ENCODE peak calls at places on chromosomes 4 and X, in seven cellular contexts. O is upper lobe of right lung; Q is stimulated activated CD4-positive, alpha-beta T cell treated with anti-CD3 and anti-CD28 coated beads, Interleukin-4, amount 100 ng/mL, for 1 hour; Z is heart right ventricle; P is anterior cingulate cortex; S is Right ventricle myocardium superior; Y is AG10803. I is an unnamed sample.

GRCh38 chr4:169225812-169226211 is 44.9 kb downstream of the SH3RF1 start:
- DNase-seq in O (no peak), Q (no peak), Z (no peak), P (no peak), S (no peak), Y (no peak), I (no peak)

GRCh38 chrX:17842769-17843525 is 18.2 kb downstream of the RAI2 start:
- DNase-seq in O (no peak), Q (no peak), Z (no peak), P (no peak), S (no peak), Y (no peak), I (no peak)

GRCh38 chr4:183670251-183670650 is 11.2 kb downstream of the TRAPPC11 start:
- DNase-seq in O (no peak), Q (no peak), Z (no peak), P (no peak), S (no peak), Y (no peak), I (no peak)

GRCh38 chr4:45662996-45663395 is 460.9 kb downstream of the GABRG1 start:
- DNase-seq in O (no peak), Q (no peak), Z (peak; percentile 68), P (peak; percentile 1), S (peak; percentile 51), Y (peak; percentile 16), I (no peak)

GRCh38 chr4:2811830-2812599 is 19.1 kb downstream of the SH3BP2 start:
- DNase-seq in O (peak; percentile 90), Q (peak; percentile 55), Z (peak; percentile 70), P (peak; percentile 20), S (peak; percentile 90), Y (peak; percentile 55), I (peak; percentile 88)

GRCh38 chr4:107689912-107690587 is 30.0 kb downstream of the PAPSS1 start:
- DNase-seq in O (no peak), Q (no peak), Z (no peak), P (no peak), S (no peak), Y (peak; percentile 67), I (peak; percentile 41)

GRCh38 chr4:14652522-14652921 is 349.8 kb upstream of the CPEB2 start:
- DNase-seq in O (no peak), Q (no peak), Z (no peak), P (no peak), S (no peak), Y (no peak), I (no peak)

GRCh38 chrX:155068165-155068564 is 2.8 kb downstream of the CMC4 start:
- DNase-seq in O (no peak), Q (no peak), Z (no peak), P (no peak), S (no peak), Y (peak; percentile 45), I (peak; percentile 46)

GRCh38 chr4:73593631-73594241 is 26.5 kb downstream of the RASSF6 start:
- DNase-seq in O (no peak), Q (no peak), Z (no peak), P (no peak), S (no peak), Y (peak; percentile 16), I (no peak)

GRCh38 chrX:45712067-45712466 is 511.4 kb upstream of the DIPK2B start:
- DNase-seq in O (no peak), Q (no peak), Z (no peak), P (no peak), S (no peak), Y (peak; percentile 80), I (no peak)

GRCh38 chr4:54041100-54041499 is 23.3 kb downstream of the CHIC2 start:
- DNase-seq in O (no peak), Q (no peak), Z (no peak), P (no peak), S (no peak), Y (no peak), I (no peak)

GRCh38 chr4:132297346-132297745 is 851.7 kb upstream of the PCDH10 start:
- DNase-seq in O (no peak), Q (no peak), Z (no peak), P (no peak), S (no peak), Y (no peak), I (no peak)

GRCh38 chrX:140318306-140318705 is 186.6 kb downstream of the SOX3 start:
- DNase-seq in O (no peak), Q (no peak), Z (no peak), P (no peak), S (no peak), Y (peak; percentile 63), I (no peak)

GRCh38 chr4:77047037-77047436 is 28.8 kb downstream of the CCNI start:
- DNase-seq in O (no peak), Q (no peak), Z (no peak), P (no peak), S (no peak), Y (no peak), I (no peak)

GRCh38 chrX:113400193-113400704 is 559.6 kb upstream of the AMOT start:
- DNase-seq in O (no peak), Q (no peak), Z (no peak), P (no peak), S (no peak), Y (peak; percentile 18), I (no peak)

GRCh38 chr4:8641931-8642650 is 49.5 kb downstream of the CPZ start:
- DNase-seq in O (peak; percentile 52), Q (no peak), Z (no peak), P (no peak), S (no peak), Y (no peak), I (no peak)

GRCh38 chrX:154354516-154354915 is 19.9 kb downstream of the FLNA start:
- DNase-seq in O (peak; percentile 33), Q (no peak), Z (no peak), P (no peak), S (peak; percentile 13), Y (no peak), I (no peak)

GRCh38 chr4:186092296-186092695 is 12.2 kb upstream of the FAM149A start:
- DNase-seq in O (no peak), Q (no peak), Z (no peak), P (no peak), S (no peak), Y (no peak), I (no peak)

GRCh38 chr4:184511156-184511555 is 36.8 kb upstream of the IRF2 start:
- DNase-seq in O (no peak), Q (no peak), Z (no peak), P (no peak), S (no peak), Y (no peak), I (no peak)

GRCh38 chr4:106289737-106290136 is 26.3 kb downstream of the TBCK start:
- DNase-seq in O (no peak), Q (no peak), Z (no peak), P (no peak), S (no peak), Y (no peak), I (no peak)

GRCh38 chrX:1164322-1165288 is 47.8 kb downstream of the CRLF2 start:
- DNase-seq in O (peak; percentile 39), Q (no peak), Z (no peak), P (no peak), S (no peak), Y (no peak), I (peak; percentile 11)

GRCh38 chr4:74319506-74319905 is 11.2 kb downstream of the EPGN start:
- DNase-seq in O (no peak), Q (no peak), Z (no peak), P (no peak), S (no peak), Y (no peak), I (no peak)

GRCh38 chr4:140237616-140238352 is 83.8 kb upstream of the MAML3 start:
- DNase-seq in O (peak; percentile 80), Q (no peak), Z (peak; percentile 72), P (peak; percentile 59), S (peak; percentile 91), Y (peak; percentile 99), I (peak; percentile 79)

GRCh38 chr4:129117705-129118104 is 21.8 kb downstream of the C4orf33 start:
- DNase-seq in O (no peak), Q (no peak), Z (no peak), P (no peak), S (no peak), Y (no peak), I (no peak)

GRCh38 chr4:83618991-83619390 is 83.1 kb downstream of the GPAT3 start:
- DNase-seq in O (no peak), Q (no peak), Z (peak; percentile 20), P (no peak), S (no peak), Y (peak; percentile 37), I (no peak)

GRCh38 chrX:87805829-87806490 is 288.4 kb downstream of the KLHL4 start:
- DNase-seq in O (no peak), Q (no peak), Z (peak; percentile 3), P (no peak), S (no peak), Y (no peak), I (no peak)

GRCh38 chr4:113382704-113383103 is 333.3 kb downstream of the ANK2 start:
- DNase-seq in O (no peak), Q (no peak), Z (no peak), P (no peak), S (no peak), Y (peak; percentile 66), I (no peak)

GRCh38 chr4:128601992-128602695 is 207.4 kb upstream of the JADE1 start:
- DNase-seq in O (no peak), Q (no peak), Z (no peak), P (peak; percentile 2), S (peak; percentile 67), Y (peak; percentile 37), I (no peak)

GRCh38 chr4:56871357-56871993 is 36.2 kb upstream of the REST start:
- DNase-seq in O (no peak), Q (no peak), Z (no peak), P (no peak), S (no peak), Y (peak; percentile 43), I (no peak)

GRCh38 chr4:151035321-151035720 is 20.2 kb upstream of the LRBA start:
- DNase-seq in O (no peak), Q (no peak), Z (no peak), P (no peak), S (no peak), Y (no peak), I (no peak)

GRCh38 chrX:140712413-140713173 is 3.0 kb downstream of the LINC00632 start:
- DNase-seq in O (peak; percentile 78), Q (no peak), Z (peak; percentile 58), P (peak; percentile 59), S (peak; percentile 72), Y (peak; percentile 34), I (peak; percentile 11)

GRCh38 chr4:118834960-118835895 is 698 bp downstream of the SEC24D start:
- DNase-seq in O (peak; percentile 74), Q (peak; percentile 34), Z (peak; percentile 76), P (peak; percentile 15), S (peak; percentile 77), Y (peak; percentile 90), I (peak; percentile 63)

GRCh38 chrX:34521563-34521962 is 135.5 kb downstream of the TMEM47 start:
- DNase-seq in O (no peak), Q (no peak), Z (no peak), P (no peak), S (no peak), Y (no peak), I (peak; percentile 2)

GRCh38 chr4:119131160-119131559 is 4.5 kb upstream of the MYOZ2 start:
- DNase-seq in O (no peak), Q (no peak), Z (no peak), P (no peak), S (no peak), Y (no peak), I (no peak)

GRCh38 chr4:136241221-136241986 is 1290.9 kb downstream of the PCDH18 start:
- DNase-seq in O (no peak), Q (no peak), Z (no peak), P (no peak), S (no peak), Y (no peak), I (no peak)

GRCh38 chr4:113784497-113785254 is 23.1 kb upstream of the CAMK2D start:
- DNase-seq in O (no peak), Q (no peak), Z (no peak), P (no peak), S (no peak), Y (peak; percentile 97), I (peak; percentile 72)